ENCODE peak calls at places on chromosome 16, in four cellular contexts. One of them, this sample, is unnamed.
A peak's percentile ranks its signal among the peaks of the same experiment; 100 is the strongest.

GRCh38 chr16:6687593-6687992 is 645.1 kb upstream of the RBFOX1 start:
- DNase-seq in heart left ventricle: no peak
- DNase-seq in CD4-positive, alpha-beta memory T cell: no peak
- DNase-seq in thyroid gland: no peak
- DNase-seq in this sample: no peak

GRCh38 chr16:78235168-78235800 is 135.8 kb downstream of the WWOX start:
- DNase-seq in heart left ventricle: peak; percentile 55
- DNase-seq in thyroid gland: peak; percentile 65
- DNase-seq in CD4-positive, alpha-beta memory T cell: peak; percentile 51
- DNase-seq in this sample: peak; percentile 68

GRCh38 chr16:53068423-53068833 is 13.6 kb downstream of the CHD9 start:
- DNase-seq in CD4-positive, alpha-beta memory T cell: peak; percentile 23
- DNase-seq in thyroid gland: no peak
- DNase-seq in heart left ventricle: no peak
- DNase-seq in this sample: no peak

GRCh38 chr16:14121135-14121534 is 50.0 kb downstream of the MRTFB start:
- DNase-seq in thyroid gland: no peak
- DNase-seq in CD4-positive, alpha-beta memory T cell: no peak
- DNase-seq in heart left ventricle: no peak
- DNase-seq in this sample: no peak

GRCh38 chr16:19488213-19488640 is 33.7 kb downstream of the GDE1 start:
- DNase-seq in CD4-positive, alpha-beta memory T cell: no peak
- DNase-seq in thyroid gland: peak; percentile 23
- DNase-seq in heart left ventricle: no peak
- DNase-seq in this sample: no peak

GRCh38 chr16:1781254-1781653 is 1.1 kb downstream of the SPSB3 start:
- DNase-seq in thyroid gland: no peak
- DNase-seq in heart left ventricle: no peak
- DNase-seq in CD4-positive, alpha-beta memory T cell: no peak
- DNase-seq in this sample: no peak

GRCh38 chr16:66478733-66479511 is 51.8 kb downstream of the BEAN1 start:
- DNase-seq in thyroid gland: peak; percentile 74
- DNase-seq in CD4-positive, alpha-beta memory T cell: peak; percentile 75
- DNase-seq in heart left ventricle: peak; percentile 76
- DNase-seq in this sample: peak; percentile 56

GRCh38 chr16:11038305-11038704 is 93.9 kb downstream of the CLEC16A start:
- DNase-seq in thyroid gland: no peak
- DNase-seq in CD4-positive, alpha-beta memory T cell: no peak
- DNase-seq in heart left ventricle: no peak
- DNase-seq in this sample: no peak

GRCh38 chr16:96935-97381 is 18.9 kb downstream of the MPG start:
- DNase-seq in thyroid gland: peak; percentile 89
- DNase-seq in CD4-positive, alpha-beta memory T cell: peak; percentile 87
- DNase-seq in heart left ventricle: peak; percentile 87
- DNase-seq in this sample: peak; percentile 91

GRCh38 chr16:65572156-65572555 is 450.3 kb upstream of the CDH11 start:
- DNase-seq in heart left ventricle: no peak
- DNase-seq in thyroid gland: no peak
- DNase-seq in CD4-positive, alpha-beta memory T cell: no peak
- DNase-seq in this sample: peak; percentile 86

GRCh38 chr16:30010817-30011504 is at the start of gene DOC2A:
- DNase-seq in heart left ventricle: peak; percentile 18
- DNase-seq in CD4-positive, alpha-beta memory T cell: no peak
- DNase-seq in thyroid gland: no peak
- DNase-seq in this sample: peak; percentile 10

GRCh38 chr16:29845656-29846055 is 17.4 kb downstream of the CDIPT start:
- DNase-seq in CD4-positive, alpha-beta memory T cell: no peak
- DNase-seq in thyroid gland: peak; percentile 74
- DNase-seq in heart left ventricle: no peak
- DNase-seq in this sample: no peak

GRCh38 chr16:72922714-72923113 is 125.2 kb downstream of the ZFHX3 start:
- DNase-seq in CD4-positive, alpha-beta memory T cell: no peak
- DNase-seq in heart left ventricle: no peak
- DNase-seq in thyroid gland: no peak
- DNase-seq in this sample: no peak

GRCh38 chr16:1561836-1562235 is 28.4 kb downstream of the TMEM204 start:
- DNase-seq in heart left ventricle: no peak
- DNase-seq in thyroid gland: no peak
- DNase-seq in CD4-positive, alpha-beta memory T cell: no peak
- DNase-seq in this sample: no peak

GRCh38 chr16:29898786-29899515 is 399 bp downstream of the SEZ6L2 start:
- DNase-seq in thyroid gland: no peak
- DNase-seq in heart left ventricle: no peak
- DNase-seq in CD4-positive, alpha-beta memory T cell: no peak
- DNase-seq in this sample: peak; percentile 24

GRCh38 chr16:87207509-87207908 is 109.7 kb downstream of the C16orf95 start:
- DNase-seq in heart left ventricle: no peak
- DNase-seq in CD4-positive, alpha-beta memory T cell: no peak
- DNase-seq in thyroid gland: no peak
- DNase-seq in this sample: peak; percentile 61

DNA sequence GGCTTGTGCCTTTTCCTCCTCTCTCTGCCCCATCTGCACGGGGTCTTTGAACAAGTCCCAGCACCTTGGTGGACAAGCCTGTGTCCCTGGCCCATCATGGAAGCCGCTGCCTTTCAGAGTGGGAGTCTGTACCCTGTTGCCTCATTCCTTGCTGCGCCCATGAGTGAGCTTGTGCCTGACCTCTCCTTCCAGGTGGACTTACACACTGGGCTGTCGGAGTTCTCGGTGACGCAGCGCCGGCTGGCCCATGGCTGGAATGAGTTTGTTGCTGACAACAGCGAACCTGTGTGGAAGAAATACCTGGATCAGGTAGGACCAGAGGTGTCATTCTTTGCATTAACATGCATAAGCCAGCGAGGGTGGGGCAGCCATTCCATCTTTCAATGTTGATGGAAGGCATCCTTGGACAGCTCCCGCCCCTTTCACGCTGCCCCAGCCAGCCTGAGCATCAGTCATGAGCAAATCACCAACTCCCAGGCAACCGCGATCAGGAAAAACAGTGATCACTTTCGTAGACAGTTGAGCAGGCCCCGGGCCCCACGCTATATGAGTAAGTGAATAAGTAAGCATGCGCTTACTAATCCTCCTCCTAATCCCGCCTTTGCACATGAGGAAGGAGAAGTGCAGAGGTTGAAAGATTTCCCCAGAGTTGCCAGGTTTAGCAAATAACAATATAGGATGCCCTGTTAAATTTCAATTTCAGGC is 36.8 kb downstream of the ATP2C2 start:
- DNase-seq in heart left ventricle: no peak
- DNase-seq in thyroid gland: no peak
- DNase-seq in CD4-positive, alpha-beta memory T cell: no peak
- DNase-seq in this sample: no peak
- H3K27me3 ChIP-seq in heart left ventricle: peaks cover 41% of the 10 kb centered on the region
- H3K27me3 ChIP-seq in thyroid gland: no peaks in the 10 kb centered on the region
- H3K27me3 ChIP-seq in CD4-positive, alpha-beta memory T cell: no peaks in the 10 kb centered on the region
- H3K27me3 ChIP-seq in this sample: peaks cover 45% of the 10 kb centered on the region

GRCh38 chr16:56631197-56631596 is 1.3 kb upstream of the MT1M start:
- DNase-seq in CD4-positive, alpha-beta memory T cell: no peak
- DNase-seq in heart left ventricle: no peak
- DNase-seq in thyroid gland: no peak
- DNase-seq in this sample: no peak
- H3K27me3 ChIP-seq in CD4-positive, alpha-beta memory T cell: peaks cover 37% of the 10 kb centered on the region
- H3K27me3 ChIP-seq in heart left ventricle: peaks cover 23% of the 10 kb centered on the region
- H3K27me3 ChIP-seq in thyroid gland: peaks cover 4% of the 10 kb centered on the region
- H3K27me3 ChIP-seq in this sample: peaks cover 10% of the 10 kb centered on the region

DNA sequence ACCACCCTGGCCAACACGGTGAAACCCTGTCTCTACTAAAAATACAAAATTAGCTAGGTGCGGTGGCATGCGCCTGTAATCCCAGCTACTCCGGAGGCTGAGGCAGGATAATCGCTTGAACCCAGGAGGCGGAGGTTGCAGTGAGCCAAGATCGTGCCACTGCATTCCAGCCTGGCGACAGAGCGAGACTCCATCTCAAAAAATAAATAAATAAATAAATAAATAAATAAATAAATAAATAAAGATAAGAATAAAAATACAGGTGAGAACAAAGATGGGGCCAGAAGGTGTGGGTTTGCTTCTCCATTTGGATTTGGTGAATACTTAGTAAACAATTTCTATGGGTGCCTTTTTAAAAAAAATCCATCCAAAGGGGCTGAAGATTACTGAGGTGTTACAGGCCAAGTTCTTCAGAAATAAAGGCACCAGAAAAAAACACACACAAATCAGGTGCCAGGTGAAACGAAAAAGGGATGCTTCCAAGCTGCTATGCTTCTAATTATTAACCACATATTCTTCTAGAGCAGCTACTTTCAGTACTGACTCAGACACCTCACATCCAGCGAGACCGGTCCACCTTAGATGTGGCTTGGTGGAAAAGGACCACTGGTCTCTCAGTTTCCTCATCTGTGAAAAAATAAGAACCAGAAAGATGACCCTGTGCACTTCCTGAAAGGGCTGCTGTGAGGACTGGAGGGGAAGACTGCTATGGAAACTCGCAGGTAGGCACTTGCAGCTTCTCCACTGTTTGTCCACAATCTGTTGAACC is 9.2 kb downstream of the GLYR1 start:
- DNase-seq in CD4-positive, alpha-beta memory T cell: no peak
- DNase-seq in thyroid gland: no peak
- DNase-seq in heart left ventricle: no peak
- DNase-seq in this sample: no peak
- H3K27me3 ChIP-seq in CD4-positive, alpha-beta memory T cell: no peaks in the 10 kb centered on the region
- H3K27me3 ChIP-seq in thyroid gland: no peaks in the 10 kb centered on the region
- H3K27me3 ChIP-seq in heart left ventricle: no peaks in the 10 kb centered on the region
- H3K27me3 ChIP-seq in this sample: no peaks in the 10 kb centered on the region

GRCh38 chr16:86065711-86066110 is 166.7 kb downstream of the IRF8 start:
- DNase-seq in thyroid gland: no peak
- DNase-seq in CD4-positive, alpha-beta memory T cell: no peak
- DNase-seq in heart left ventricle: no peak
- DNase-seq in this sample: no peak

GRCh38 chr16:86067516-86067915 is 168.6 kb downstream of the IRF8 start:
- DNase-seq in CD4-positive, alpha-beta memory T cell: no peak
- DNase-seq in heart left ventricle: no peak
- DNase-seq in thyroid gland: no peak
- DNase-seq in this sample: no peak

GRCh38 chr16:86068722-86069121 is 169.8 kb downstream of the IRF8 start:
- DNase-seq in CD4-positive, alpha-beta memory T cell: no peak
- DNase-seq in thyroid gland: no peak
- DNase-seq in heart left ventricle: no peak
- DNase-seq in this sample: no peak

GRCh38 chr16:86067936-86068335 is 169.0 kb downstream of the IRF8 start:
- DNase-seq in thyroid gland: no peak
- DNase-seq in CD4-positive, alpha-beta memory T cell: no peak
- DNase-seq in heart left ventricle: no peak
- DNase-seq in this sample: no peak

GRCh38 chr16:86066755-86067154 is 167.8 kb downstream of the IRF8 start:
- DNase-seq in thyroid gland: no peak
- DNase-seq in CD4-positive, alpha-beta memory T cell: no peak
- DNase-seq in heart left ventricle: no peak
- DNase-seq in this sample: no peak
- H3K27me3 ChIP-seq in thyroid gland: no peaks in the 10 kb centered on the region
- H3K27me3 ChIP-seq in CD4-positive, alpha-beta memory T cell: no peaks in the 10 kb centered on the region
- H3K27me3 ChIP-seq in heart left ventricle: peaks cover 42% of the 10 kb centered on the region
- H3K27me3 ChIP-seq in this sample: peaks cover 66% of the 10 kb centered on the region

DNA sequence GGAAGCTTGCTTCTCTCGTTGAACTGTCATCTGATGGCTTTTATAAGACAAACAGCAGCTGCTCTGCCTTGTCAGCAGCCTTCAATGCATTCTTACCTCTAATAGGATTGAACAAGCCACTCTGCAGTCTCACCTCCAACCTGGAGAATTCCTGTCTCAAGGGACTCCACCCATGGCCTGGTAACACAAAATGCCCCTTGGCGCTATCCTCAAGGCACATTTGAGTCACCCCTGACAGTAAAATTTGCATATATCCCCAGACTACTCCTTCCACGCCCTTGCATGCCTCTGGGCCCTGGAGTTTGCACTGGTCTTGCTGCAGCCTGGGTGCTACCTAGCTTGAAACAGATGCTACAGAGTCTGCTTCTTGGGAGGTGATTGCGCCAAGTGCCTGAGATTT is 391.4 kb upstream of the MAF start:
- DNase-seq in thyroid gland: no peak
- DNase-seq in CD4-positive, alpha-beta memory T cell: no peak
- DNase-seq in heart left ventricle: no peak
- DNase-seq in this sample: no peak
- H3K27me3 ChIP-seq in thyroid gland: no peaks in the 10 kb centered on the region
- H3K27me3 ChIP-seq in CD4-positive, alpha-beta memory T cell: no peaks in the 10 kb centered on the region
- H3K27me3 ChIP-seq in heart left ventricle: no peaks in the 10 kb centered on the region
- H3K27me3 ChIP-seq in this sample: no peaks in the 10 kb centered on the region